ENCODE peak calls at places on chromosomes 12 and 14, in ten cellular contexts. Z is lower lobe of right lung, N is IMR-90, S is ovary, F is stomach, J is fibroblast of pulmonary artery, R is fibroblast of mammary gland, K is natural killer cell, A is GM06990, I is activated B cell treated with CpG ODN at 0.5 μM for 24 hours. Q is an unnamed sample.

GRCh38 chr12:93244514-93245077 is 133.1 kb upstream of the NUDT4 start:
- DNase-seq in A (peak; percentile 10), N (no peak), F (no peak), I (no peak), S (no peak), R (no peak), Z (no peak), J (no peak), K (no peak), Q (no peak)

GRCh38 chr12:14018080-14018479 is 36.7 kb upstream of the GRIN2B start:
- DNase-seq in Z (no peak), N (no peak), R (no peak), S (no peak), A (no peak), F (no peak), I (no peak), K (no peak), J (no peak), Q (no peak)

GRCh38 chr14:54730156-54730961 is 163.4 kb downstream of the SAMD4A start:
- DNase-seq in A (peak; percentile 74), S (no peak), J (peak; percentile 50), I (no peak), F (no peak), N (peak; percentile 78), K (no peak), Z (no peak), R (peak; percentile 98), Q (peak; percentile 68)

GRCh38 chr12:27048822-27049752 is 26.7 kb downstream of the MED21 start:
- DNase-seq in Z (no peak), R (peak; percentile 92), F (no peak), J (peak; percentile 84), I (no peak), N (peak; percentile 91), S (no peak), K (no peak), A (no peak), Q (peak; percentile 86)

GRCh38 chr12:33427071-33427470 is 12.5 kb downstream of the SYT10 start:
- DNase-seq in R (peak; percentile 0), F (no peak), Z (no peak), S (no peak), K (no peak), J (no peak), A (no peak), I (no peak), N (no peak), Q (peak; percentile 12)

GRCh38 chr12:76685246-76685678 is 78.7 kb upstream of the ZDHHC17 start:
- DNase-seq in A (no peak), R (no peak), F (no peak), Z (no peak), I (no peak), N (peak; percentile 55), K (no peak), J (peak; percentile 61), S (no peak), Q (no peak)

GRCh38 chr14:50045039-50045711 is 71.2 kb downstream of the VCPKMT start:
- DNase-seq in I (no peak), J (peak; percentile 82), A (peak; percentile 67), F (peak; percentile 87), N (peak; percentile 88), K (peak; percentile 65), S (no peak), R (peak; percentile 93), Z (peak; percentile 85), Q (peak; percentile 77)

GRCh38 chr12:11089246-11089645 is 2.9 kb downstream of the TAS2R43 start:
- DNase-seq in S (no peak), K (no peak), J (no peak), I (no peak), A (no peak), R (no peak), F (no peak), N (no peak), Z (no peak), Q (no peak)

GRCh38 chr14:76902591-76902990 is 76.4 kb downstream of the LRRC74A start:
- DNase-seq in J (no peak), S (no peak), F (no peak), R (no peak), K (no peak), A (no peak), Z (no peak), N (no peak), I (no peak), Q (no peak)

GRCh38 chr14:100065161-100065871 is at the start of gene EVL:
- DNase-seq in J (no peak), I (peak; percentile 65), N (no peak), F (peak; percentile 52), Z (peak; percentile 87), A (peak; percentile 85), S (no peak), R (no peak), K (peak; percentile 60), Q (no peak)

GRCh38 chr14:86575141-86575540 is 1045.2 kb downstream of the FLRT2 start:
- DNase-seq in F (no peak), I (no peak), S (no peak), J (peak; percentile 1), R (peak; percentile 33), Z (no peak), A (no peak), K (no peak), N (peak; percentile 32), Q (peak; percentile 4)

GRCh38 chr14:40855343-40855742 is 751.3 kb upstream of the LRFN5 start:
- DNase-seq in J (no peak), Z (no peak), R (no peak), K (no peak), S (no peak), F (no peak), N (no peak), A (no peak), I (no peak), Q (no peak)
- TF ChIP-seq CTCF in J (no peak), Z (no peak), R (no peak), K (no peak), S (no peak), F (no peak), N (no peak), A (no peak), I (no peak), Q (no peak)

GRCh38 chr12:4800555-4800954 is 80.4 kb downstream of the GALNT8 start:
- DNase-seq in Z (no peak), A (no peak), F (no peak), N (no peak), R (no peak), K (no peak), S (no peak), J (no peak), I (no peak), Q (no peak)
- TF ChIP-seq CTCF in Z (no peak), A (no peak), F (no peak), N (no peak), R (no peak), K (no peak), S (no peak), J (no peak), I (no peak), Q (no peak)

GRCh38 chr12:122399592-122400373 is 22.7 kb downstream of the CLIP1 start:
- DNase-seq in N (peak; percentile 94), K (peak; percentile 31), Z (peak; percentile 77), J (peak; percentile 91), S (peak; percentile 51), R (peak; percentile 96), F (peak; percentile 75), A (no peak), I (peak; percentile 26), Q (peak; percentile 97)
- TF ChIP-seq CTCF in N (peak; percentile 85), K (peak; percentile 65), Z (peak; percentile 70), J (peak; percentile 70), S (no peak), R (peak; percentile 74), F (no peak), A (peak; percentile 70), I (peak; percentile 47), Q (peak; percentile 61)

GRCh38 chr12:44247588-44247987 is 411.7 kb downstream of the TMEM117 start:
- DNase-seq in Z (no peak), N (no peak), F (no peak), S (no peak), I (no peak), J (no peak), K (no peak), R (no peak), A (no peak), Q (no peak)
- TF ChIP-seq CTCF in Z (no peak), N (no peak), F (no peak), S (no peak), I (no peak), J (no peak), K (no peak), R (peak; percentile 4), A (no peak), Q (no peak)

DNA sequence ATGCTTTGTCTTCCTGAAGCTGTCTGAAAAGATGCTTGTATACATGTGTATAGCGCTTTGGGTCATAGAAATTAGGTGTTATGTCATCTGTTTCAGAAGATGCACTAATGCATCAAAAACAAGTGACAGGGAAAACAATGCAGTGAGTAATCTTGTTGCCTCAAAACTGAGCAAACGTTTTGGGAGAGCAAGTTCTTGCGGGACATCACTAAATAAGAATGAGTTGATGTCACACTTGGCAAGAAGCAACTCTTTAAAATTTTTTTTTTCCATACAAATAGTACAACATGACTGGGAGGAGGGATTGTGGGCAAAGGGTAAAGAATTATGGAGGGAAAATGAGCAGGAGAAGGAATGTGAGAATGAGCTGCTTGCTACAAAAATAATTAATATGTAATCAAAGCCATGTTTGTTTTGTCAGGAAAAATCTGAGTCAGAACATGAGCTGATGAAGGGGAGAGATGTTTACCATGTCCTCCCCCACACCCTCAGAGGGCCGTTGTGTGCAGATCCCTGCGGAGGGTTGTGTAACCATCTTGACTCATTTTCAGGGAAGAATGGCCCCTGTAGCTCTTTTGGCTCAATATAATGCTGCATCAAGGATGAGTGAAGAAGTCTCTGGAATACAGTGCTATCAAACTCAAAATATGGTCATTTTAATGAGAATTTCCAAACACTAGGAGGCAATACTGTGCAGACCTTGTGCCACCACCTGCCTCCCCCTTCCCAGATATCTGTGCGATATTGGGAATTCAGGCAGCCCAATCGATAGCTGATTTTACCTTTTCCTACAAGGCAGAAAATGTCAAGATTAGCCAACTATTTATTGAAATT is 41.4 kb downstream of the BORCS5 start:
- DNase-seq in A (no peak), S (peak; percentile 81), I (no peak), F (no peak), Z (no peak), R (peak; percentile 99), K (no peak), N (peak; percentile 97), J (peak; percentile 98), Q (peak; percentile 99)
- TF ChIP-seq CTCF in A (peak; percentile 17), S (no peak), I (no peak), F (no peak), Z (no peak), R (peak; percentile 40), K (no peak), N (peak; percentile 14), J (peak; percentile 35), Q (no peak)

DNA sequence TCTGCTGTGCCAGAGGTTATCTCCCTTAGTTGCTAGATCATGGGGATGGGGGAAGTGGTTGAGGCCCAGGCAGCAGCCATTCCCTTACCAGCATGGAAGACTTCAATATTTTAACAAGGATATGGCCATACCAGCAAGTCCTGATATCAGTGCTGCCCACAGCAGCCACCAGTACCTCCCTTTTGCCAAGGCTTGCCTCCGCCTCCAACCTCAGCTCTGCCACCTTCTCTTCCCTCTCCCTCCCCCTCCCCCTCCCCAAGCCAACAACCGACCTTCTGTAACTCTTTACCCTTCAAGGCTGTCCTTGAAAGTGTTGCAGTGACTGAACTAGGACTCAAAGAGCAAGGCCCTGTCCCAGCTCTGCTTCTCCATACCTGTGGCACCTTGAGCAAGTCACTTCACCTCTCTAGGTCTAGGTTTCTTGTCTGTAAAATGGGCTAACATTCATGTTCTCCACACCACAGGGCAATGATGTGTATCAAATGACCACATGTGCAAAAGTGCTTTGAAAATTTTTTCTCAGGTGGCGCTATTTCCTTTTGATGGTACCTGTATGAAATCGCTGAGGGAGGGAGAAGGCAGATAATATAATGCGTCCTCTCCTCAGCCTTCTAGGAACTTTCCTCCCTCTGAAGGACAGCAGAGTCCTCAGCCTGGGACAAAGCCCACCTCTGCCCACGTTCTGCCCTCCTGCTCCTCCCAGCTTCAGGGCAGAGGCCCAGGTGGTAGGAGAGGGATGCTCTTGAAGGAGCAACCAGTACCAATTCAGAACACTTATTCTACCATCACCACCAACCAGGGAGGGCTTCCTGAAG is 14.7 kb downstream of the PLEKHG6 start:
- DNase-seq in F (peak; percentile 48), A (no peak), J (no peak), R (no peak), S (no peak), I (no peak), N (no peak), Z (no peak), K (no peak), Q (peak; percentile 41)
- TF ChIP-seq CTCF in F (no peak), A (no peak), J (no peak), R (no peak), S (no peak), I (no peak), N (no peak), Z (no peak), K (no peak), Q (no peak)

Q was measured in cardiac fibroblast.